ENCODE peak calls at places on chromosomes 11 and 22, in ten cellular contexts. Z, N, U, D, L, E, T, Y, V and P are unnamed samples.
A peak's percentile ranks its signal among the peaks of the same experiment; 100 is the strongest.

GRCh38 chr11:28366549-28367341 is 258.6 kb downstream of the METTL15 start:
- DNase-seq in Z (no peak), N (no peak), U (peak; percentile 78), D (no peak), L (no peak), E (peak; percentile 23), T (no peak), Y (no peak), V (no peak), P (no peak)

GRCh38 chr11:102110761-102111010 is 439 bp downstream of the YAP1 start:
- DNase-seq in Z (no peak), N (no peak), U (no peak), D (no peak), L (no peak), E (no peak), T (no peak), Y (no peak), V (no peak), P (no peak)

GRCh38 chr11:66561178-66561974 is 7.0 kb downstream of the CTSF start:
- DNase-seq in Z (no peak), N (no peak), U (no peak), D (no peak), L (no peak), E (no peak), T (no peak), Y (no peak), V (no peak), P (no peak)

GRCh38 chr11:92628401-92629292 is 340.8 kb upstream of the MTNR1B start:
- DNase-seq in Z (peak; percentile 52), N (no peak), U (peak; percentile 19), D (no peak), L (no peak), E (no peak), T (no peak), Y (no peak), V (peak; percentile 61), P (no peak)

GRCh38 chr22:25702046-25702445 is 39.9 kb upstream of the MYO18B start:
- DNase-seq in Z (no peak), N (no peak), U (peak; percentile 51), D (peak; percentile 38), L (no peak), E (peak; percentile 4), T (no peak), Y (no peak), V (peak; percentile 21), P (no peak)

GRCh38 chr22:48397531-48398180 is 1430.0 kb downstream of the BRD1 start:
- DNase-seq in Z (no peak), N (no peak), U (no peak), D (no peak), L (no peak), E (no peak), T (no peak), Y (no peak), V (no peak), P (no peak)

GRCh38 chr11:14015711-14016110 is 53.2 kb downstream of the SPON1 start:
- DNase-seq in Z (no peak), N (no peak), U (peak; percentile 33), D (no peak), L (no peak), E (peak; percentile 8), T (no peak), Y (no peak), V (no peak), P (peak; percentile 85)

GRCh38 chr22:28978863-28979799 is 82.5 kb downstream of the C22orf31 start:
- DNase-seq in Z (no peak), N (no peak), U (no peak), D (no peak), L (no peak), E (no peak), T (no peak), Y (no peak), V (no peak), P (no peak)

GRCh38 chr11:106457727-106458126 is 380.3 kb downstream of the AASDHPPT start:
- DNase-seq in Z (no peak), N (peak; percentile 22), U (peak; percentile 88), D (no peak), L (no peak), E (no peak), T (no peak), Y (no peak), V (no peak), P (no peak)